ENCODE peak calls at places on chromosomes 3 and 15, in ten cellular contexts. J is left ventricle myocardium inferior; Q is A549; A is NCI-H2029; I is stimulated activated CD8-positive, alpha-beta memory T cell treated with anti-CD3 and anti-CD28 coated beads, Interleukin-15, amount 100 ng/mL, for 1 hour; P is mucosa of gallbladder; E is left ventricle myocardium superior; R is NCI-H345; C is NCI-H187; S is right lobe of liver. L is an unnamed sample.

GRCh38 chr3:140176526-140176925 is 241.5 kb downstream of the CLSTN2 start:
- DNase-seq in J (no peak), Q (no peak), A (no peak), I (no peak), P (no peak), E (no peak), R (no peak), C (no peak), S (no peak), L (peak; percentile 83)

GRCh38 chr3:39718674-39719595 is 90.5 kb upstream of the MYRIP start:
- DNase-seq in J (no peak), Q (no peak), A (no peak), I (no peak), P (no peak), E (no peak), R (no peak), C (no peak), S (no peak), L (peak; percentile 4)

GRCh38 chr3:52355526-52355925 is 39.4 kb downstream of the DNAH1 start:
- DNase-seq in J (no peak), Q (no peak), A (no peak), I (no peak), P (no peak), E (peak; percentile 13), R (no peak), C (no peak), S (no peak), L (no peak)

GRCh38 chr3:98731720-98732238 is 31.4 kb upstream of the ST3GAL6 start:
- DNase-seq in J (no peak), Q (no peak), A (no peak), I (no peak), P (no peak), E (no peak), R (no peak), C (no peak), S (no peak), L (no peak)

GRCh38 chr3:69116897-69117296 is 5.5 kb downstream of the LMOD3 start:
- DNase-seq in J (no peak), Q (no peak), A (no peak), I (no peak), P (peak; percentile 56), E (no peak), R (peak; percentile 29), C (no peak), S (no peak), L (no peak)

GRCh38 chr15:82850242-82850591 is 40.8 kb downstream of the WHAMM start:
- DNase-seq in J (no peak), Q (no peak), A (no peak), I (no peak), P (no peak), E (no peak), R (no peak), C (no peak), S (no peak), L (peak; percentile 63)

GRCh38 chr3:178982138-178982537 is 89.5 kb downstream of the ZMAT3 start:
- DNase-seq in J (no peak), Q (no peak), A (no peak), I (no peak), P (no peak), E (no peak), R (no peak), C (no peak), S (no peak), L (peak; percentile 59)

GRCh38 chr3:183438749-183439148 is 10.3 kb upstream of the MCF2L2 start:
- DNase-seq in J (no peak), Q (no peak), A (peak; percentile 56), I (no peak), P (peak; percentile 56), E (no peak), R (peak; percentile 89), C (peak; percentile 17), S (peak; percentile 70), L (no peak)

GRCh38 chr3:115834068-115834467 is 210.8 kb downstream of the GAP43 start:
- DNase-seq in J (no peak), Q (no peak), A (no peak), I (no peak), P (no peak), E (no peak), R (no peak), C (no peak), S (no peak), L (peak; percentile 86)

GRCh38 chr3:180409883-180410282 is 192.1 kb upstream of the TTC14 start:
- DNase-seq in J (no peak), Q (no peak), A (no peak), I (no peak), P (no peak), E (no peak), R (no peak), C (no peak), S (no peak), L (no peak)

GRCh38 chr15:31031471-31032064 is 40.1 kb upstream of the MTMR10 start:
- DNase-seq in J (no peak), Q (no peak), A (no peak), I (no peak), P (no peak), E (no peak), R (no peak), C (no peak), S (no peak), L (peak; percentile 72)

GRCh38 chr3:59885907-59886400 is 836.1 kb upstream of the CFAP20DC start:
- DNase-seq in J (no peak), Q (no peak), A (no peak), I (no peak), P (no peak), E (no peak), R (no peak), C (no peak), S (no peak), L (peak; percentile 20)

GRCh38 chr15:72785452-72786243 is 2.1 kb upstream of the ADPGK start:
- DNase-seq in J (no peak), Q (no peak), A (no peak), I (peak; percentile 14), P (no peak), E (no peak), R (no peak), C (no peak), S (no peak), L (peak; percentile 26)

GRCh38 chr15:69663982-69664381 is 211.4 kb downstream of the RPLP1 start:
- DNase-seq in J (no peak), Q (no peak), A (no peak), I (no peak), P (no peak), E (no peak), R (no peak), C (no peak), S (no peak), L (no peak)

GRCh38 chr3:11154036-11154952 is at the start of gene HRH1:
- DNase-seq in J (peak; percentile 35), Q (peak; percentile 31), A (no peak), I (no peak), P (no peak), E (peak; percentile 60), R (no peak), C (no peak), S (no peak), L (peak; percentile 44)

GRCh38 chr15:42584031-42584765 is 8.8 kb downstream of the STARD9 start:
- DNase-seq in J (no peak), Q (no peak), A (no peak), I (no peak), P (no peak), E (no peak), R (no peak), C (no peak), S (no peak), L (peak; percentile 64)

GRCh38 chr15:47718474-47719440 is 1.5 kb downstream of the SEMA6D start:
- DNase-seq in J (no peak), Q (no peak), A (no peak), I (no peak), P (no peak), E (peak; percentile 49), R (peak; percentile 47), C (no peak), S (no peak), L (no peak)

GRCh38 chr15:36784098-36784670 is 204.8 kb downstream of the CDIN1 start:
- DNase-seq in J (no peak), Q (no peak), A (no peak), I (no peak), P (no peak), E (no peak), R (no peak), C (no peak), S (no peak), L (no peak)

GRCh38 chr3:139646505-139646904 is 31.3 kb downstream of the NMNAT3 start:
- DNase-seq in J (no peak), Q (no peak), A (no peak), I (no peak), P (no peak), E (no peak), R (no peak), C (no peak), S (no peak), L (no peak)

GRCh38 chr3:74271541-74271940 is 342.9 kb downstream of the CNTN3 start:
- DNase-seq in J (no peak), Q (no peak), A (no peak), I (no peak), P (no peak), E (no peak), R (no peak), C (no peak), S (no peak), L (no peak)

GRCh38 chr3:5021571-5022092 is 42.4 kb downstream of the BHLHE40 start:
- DNase-seq in J (no peak), Q (peak; percentile 80), A (no peak), I (no peak), P (no peak), E (no peak), R (no peak), C (no peak), S (no peak), L (peak; percentile 94)

GRCh38 chr15:25658560-25658959 is 204.6 kb downstream of the ATP10A start:
- DNase-seq in J (no peak), Q (no peak), A (no peak), I (no peak), P (no peak), E (no peak), R (no peak), C (no peak), S (no peak), L (no peak)

GRCh38 chr3:99172736-99173657 is 271.5 kb upstream of the DCBLD2 start:
- DNase-seq in J (no peak), Q (peak; percentile 67), A (no peak), I (no peak), P (peak; percentile 29), E (no peak), R (no peak), C (peak; percentile 17), S (no peak), L (peak; percentile 82)

GRCh38 chr3:185060655-185061054 is 92.2 kb downstream of the C3orf70 start:
- DNase-seq in J (no peak), Q (no peak), A (no peak), I (no peak), P (no peak), E (no peak), R (no peak), C (no peak), S (no peak), L (no peak)

GRCh38 chr15:101607102-101607501 is 45.1 kb downstream of the TM2D3 start:
- DNase-seq in J (no peak), Q (no peak), A (no peak), I (no peak), P (no peak), E (no peak), R (no peak), C (no peak), S (no peak), L (no peak)

GRCh38 chr15:55289011-55289572 is 521 bp downstream of the RAB27A start:
- DNase-seq in J (peak; percentile 18), Q (peak; percentile 19), A (no peak), I (no peak), P (no peak), E (peak; percentile 43), R (peak; percentile 0), C (no peak), S (peak; percentile 57), L (peak; percentile 45)

GRCh38 chr3:129937717-129938116 is 36.8 kb upstream of the TRH start:
- DNase-seq in J (no peak), Q (no peak), A (no peak), I (no peak), P (no peak), E (no peak), R (no peak), C (no peak), S (no peak), L (no peak)